ENCODE peak calls at places on chromosomes 13 and 19, in seven cellular contexts. X is H9, W is IMR-90, L is mesenchymal stem cell, E is neuronal stem cell, D is mesendoderm, A is trophoblast cell. H is an unnamed sample.

GRCh38 chr13:98299243-98299953 is 122.3 kb upstream of the RNF113B start:
- DNase-seq in X (no peak), W (peak), L (peak), E (no peak), D (no peak), A (no peak), H (no peak)

GRCh38 chr19:5126498-5127223 is 157.7 kb downstream of the KDM4B start:
- DNase-seq in X (no peak), W (no peak), L (no peak), E (no peak), D (no peak), A (no peak), H (no peak)

GRCh38 chr13:110944121-110944967 is 29.5 kb upstream of the ANKRD10 start:
- DNase-seq in X (peak), W (peak), L (peak), E (no peak), D (peak), A (peak), H (no peak)

GRCh38 chr19:35500611-35501010 is 10.3 kb upstream of the KRTDAP start:
- DNase-seq in X (no peak), W (no peak), L (no peak), E (no peak), D (no peak), A (no peak), H (no peak)

GRCh38 chr13:70668983-70669382 is 560.7 kb upstream of the KLHL1 start:
- DNase-seq in X (no peak), W (no peak), L (peak), E (no peak), D (no peak), A (peak), H (no peak)

GRCh38 chr13:47144782-47145181 is 247.9 kb upstream of the HTR2A start:
- DNase-seq in X (no peak), W (no peak), L (no peak), E (no peak), D (no peak), A (no peak), H (no peak)

GRCh38 chr19:28010656-28011055 is 1202.3 kb downstream of the UQCRFS1 start:
- DNase-seq in X (no peak), W (no peak), L (no peak), E (no peak), D (peak), A (no peak), H (no peak)

GRCh38 chr13:43129021-43129420 is 105.6 kb downstream of the DNAJC15 start:
- DNase-seq in X (no peak), W (no peak), L (no peak), E (no peak), D (no peak), A (no peak), H (no peak)

GRCh38 chr19:3663838-3664237 is 36.4 kb downstream of the PIP5K1C start:
- DNase-seq in X (no peak), W (no peak), L (no peak), E (no peak), D (no peak), A (no peak), H (no peak)

GRCh38 chr19:30093966-30094770 is 152.1 kb downstream of the URI1 start:
- DNase-seq in X (no peak), W (no peak), L (no peak), E (no peak), D (no peak), A (no peak), H (no peak)

GRCh38 chr13:24106429-24106828 is 54.1 kb upstream of the SPATA13 start:
- DNase-seq in X (no peak), W (no peak), L (no peak), E (no peak), D (no peak), A (no peak), H (no peak)

GRCh38 chr13:69597088-69597487 is 510.5 kb upstream of the ATXN8OS start:
- DNase-seq in X (no peak), W (no peak), L (no peak), E (no peak), D (no peak), A (no peak), H (no peak)
- H4K8ac ChIP-seq in X (no peak), W (no peak), L (no peak), E (no peak), D (no peak), A (no peak), H (no peak)

DNA sequence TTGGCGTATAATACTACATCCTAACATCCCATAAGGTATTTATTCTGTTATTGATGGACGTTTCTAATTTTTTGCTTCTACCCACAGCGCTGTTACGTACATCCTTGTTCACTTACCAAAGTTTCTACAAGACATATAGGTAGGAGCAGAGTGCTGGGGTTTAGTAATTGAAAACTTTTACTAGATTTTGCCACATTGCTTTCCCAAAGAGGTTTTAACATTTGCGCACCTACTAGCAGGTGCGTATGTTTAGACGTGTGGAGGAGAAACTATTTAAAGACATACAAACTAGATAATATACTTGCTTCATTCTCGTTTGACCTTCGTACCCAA is 559 bp upstream of the RPL21 start:
- DNase-seq in X (no peak), W (no peak), L (no peak), E (no peak), D (no peak), A (no peak), H (no peak)
- H4K8ac ChIP-seq in X (no peak), W (peak), L (no peak), E (no peak), D (no peak), A (no peak), H (no peak)

GRCh38 chr19:49858591-49858985 is 7.6 kb downstream of the PTOV1 start:
- DNase-seq in X (no peak), W (no peak), L (no peak), E (no peak), D (no peak), A (peak), H (no peak)
- H4K8ac ChIP-seq in X (no peak), W (no peak), L (peak), E (no peak), D (no peak), A (no peak), H (no peak)

GRCh38 chr19:1529430-1529816 is 5.5 kb downstream of the PLK5 start:
- DNase-seq in X (no peak), W (no peak), L (no peak), E (no peak), D (no peak), A (no peak), H (peak)

GRCh38 chr19:1534972-1535371 is 11.1 kb downstream of the PLK5 start:
- DNase-seq in X (no peak), W (no peak), L (no peak), E (no peak), D (no peak), A (no peak), H (no peak)

GRCh38 chr19:1533510-1534150 is 9.8 kb downstream of the PLK5 start:
- DNase-seq in X (no peak), W (no peak), L (no peak), E (no peak), D (no peak), A (no peak), H (no peak)

GRCh38 chr19:1531587-1531986 is 7.7 kb downstream of the PLK5 start:
- DNase-seq in X (no peak), W (no peak), L (no peak), E (no peak), D (no peak), A (no peak), H (no peak)

DNA sequence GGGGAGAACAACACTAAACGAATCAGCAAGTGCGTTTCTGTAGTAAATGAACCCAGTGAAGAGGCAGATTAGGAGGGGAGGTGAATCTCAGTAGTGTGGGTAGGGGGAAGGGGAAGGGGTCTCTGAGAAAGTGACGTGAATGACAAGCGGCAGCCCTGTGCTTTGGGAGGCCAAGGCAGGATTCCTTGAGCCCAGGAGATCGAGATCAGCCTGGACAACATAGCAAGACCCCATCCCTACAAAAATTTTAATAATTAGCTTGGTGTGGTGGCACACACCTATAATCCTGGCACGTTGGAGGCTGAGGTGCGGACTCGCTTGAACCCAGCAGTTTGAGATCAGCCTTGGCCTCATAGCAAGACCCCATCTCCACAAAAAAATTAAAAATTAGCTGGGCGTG is 8.1 kb downstream of the PLK5 start:
- DNase-seq in X (no peak), W (no peak), L (no peak), E (no peak), D (no peak), A (no peak), H (no peak)
- H4K8ac ChIP-seq in X (no peak), W (no peak), L (no peak), E (no peak), D (no peak), A (no peak), H (no peak)

GRCh38 chr19:718251-719024 is 9.7 kb downstream of the PALM start:
- DNase-seq in X (no peak), W (no peak), L (no peak), E (no peak), D (no peak), A (peak), H (peak)
- H4K8ac ChIP-seq in X (no peak), W (no peak), L (no peak), E (no peak), D (no peak), A (no peak), H (peak)

DNA sequence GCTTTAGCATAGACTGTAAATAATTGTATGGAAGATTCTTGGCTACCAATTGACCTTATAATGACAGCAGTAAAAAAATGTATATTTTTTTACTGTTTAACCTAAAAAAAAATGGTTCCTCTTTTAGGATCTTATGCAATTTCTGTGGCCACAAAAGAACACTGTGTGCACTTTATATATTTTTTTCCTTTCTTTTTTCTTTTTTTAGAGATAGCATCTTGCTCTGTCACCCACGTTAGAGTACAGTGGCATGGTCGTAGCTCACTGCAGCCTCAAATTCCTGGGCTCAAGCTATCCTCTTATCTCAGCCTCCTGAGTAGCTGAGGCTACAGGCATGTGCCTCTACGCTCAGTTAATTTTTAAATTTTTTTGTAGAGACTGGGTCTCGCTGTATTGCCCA is 6.1 kb downstream of the FLT3 start:
- DNase-seq in X (no peak), W (no peak), L (no peak), E (no peak), D (no peak), A (no peak), H (no peak)
- H4K8ac ChIP-seq in X (no peak), W (no peak), L (no peak), E (no peak), D (no peak), A (no peak), H (no peak)

H was measured in H1.